ENCODE peak calls at places on chromosomes 11 and 22, in six cellular contexts. One of them, this sample, is unnamed.

GRCh38 chr11:44950625-44951472 is at the start of gene TP53I11:
- DNase-seq in HL-60: peak
- DNase-seq in LHCN-M2: peak
- DNase-seq in dermis blood vessel endothelial cell: peak
- DNase-seq in RWPE1: peak
- DNase-seq in progenitor cell of endocrine pancreas: peak
- DNase-seq in this sample: no peak

GRCh38 chr11:75420224-75421034 is 12.6 kb downstream of the KLHL35 start:
- DNase-seq in HL-60: no peak
- DNase-seq in RWPE1: no peak
- DNase-seq in progenitor cell of endocrine pancreas: no peak
- DNase-seq in dermis blood vessel endothelial cell: no peak
- DNase-seq in LHCN-M2: no peak
- DNase-seq in this sample: no peak

GRCh38 chr22:29617922-29618629 is 14.6 kb downstream of the NF2 start:
- DNase-seq in dermis blood vessel endothelial cell: no peak
- DNase-seq in LHCN-M2: no peak
- DNase-seq in HL-60: no peak
- DNase-seq in RWPE1: peak
- DNase-seq in progenitor cell of endocrine pancreas: no peak
- DNase-seq in this sample: peak

GRCh38 chr11:27183672-27184457 is 143.2 kb downstream of the BBOX1 start:
- DNase-seq in progenitor cell of endocrine pancreas: peak
- DNase-seq in dermis blood vessel endothelial cell: peak
- DNase-seq in HL-60: peak
- DNase-seq in RWPE1: peak
- DNase-seq in LHCN-M2: peak
- DNase-seq in this sample: no peak

GRCh38 chr22:37260939-37261338 is 16.9 kb upstream of the RAC2 start:
- DNase-seq in RWPE1: peak
- DNase-seq in LHCN-M2: peak
- DNase-seq in progenitor cell of endocrine pancreas: peak
- DNase-seq in dermis blood vessel endothelial cell: peak
- DNase-seq in HL-60: peak
- DNase-seq in this sample: no peak

GRCh38 chr11:100353083-100353482 is 334.0 kb upstream of the ARHGAP42 start:
- DNase-seq in LHCN-M2: no peak
- DNase-seq in progenitor cell of endocrine pancreas: no peak
- DNase-seq in HL-60: no peak
- DNase-seq in dermis blood vessel endothelial cell: no peak
- DNase-seq in RWPE1: no peak
- DNase-seq in this sample: no peak

GRCh38 chr11:130272336-130272735 is 42.4 kb downstream of the ZBTB44 start:
- DNase-seq in progenitor cell of endocrine pancreas: no peak
- DNase-seq in HL-60: no peak
- DNase-seq in RWPE1: no peak
- DNase-seq in LHCN-M2: no peak
- DNase-seq in dermis blood vessel endothelial cell: no peak
- DNase-seq in this sample: no peak

GRCh38 chr11:77471520-77472234 is 2.2 kb downstream of the PAK1 start:
- DNase-seq in RWPE1: no peak
- DNase-seq in progenitor cell of endocrine pancreas: peak
- DNase-seq in HL-60: peak
- DNase-seq in LHCN-M2: no peak
- DNase-seq in dermis blood vessel endothelial cell: no peak
- DNase-seq in this sample: no peak

GRCh38 chr11:92702037-92702436 is 267.4 kb upstream of the MTNR1B start:
- DNase-seq in RWPE1: no peak
- DNase-seq in progenitor cell of endocrine pancreas: no peak
- DNase-seq in dermis blood vessel endothelial cell: no peak
- DNase-seq in LHCN-M2: no peak
- DNase-seq in HL-60: no peak
- DNase-seq in this sample: no peak

GRCh38 chr22:47332246-47332980 is 570.0 kb downstream of the TBC1D22A start:
- DNase-seq in RWPE1: no peak
- DNase-seq in LHCN-M2: no peak
- DNase-seq in progenitor cell of endocrine pancreas: no peak
- DNase-seq in dermis blood vessel endothelial cell: no peak
- DNase-seq in HL-60: no peak
- DNase-seq in this sample: no peak

GRCh38 chr11:2792376-2793250 is 92.8 kb upstream of the KCNQ1OT1 start:
- DNase-seq in dermis blood vessel endothelial cell: no peak
- DNase-seq in HL-60: no peak
- DNase-seq in LHCN-M2: no peak
- DNase-seq in RWPE1: peak
- DNase-seq in progenitor cell of endocrine pancreas: no peak
- DNase-seq in this sample: no peak

GRCh38 chr11:115656684-115657083 is 152.5 kb upstream of the CADM1 start:
- DNase-seq in LHCN-M2: no peak
- DNase-seq in HL-60: no peak
- DNase-seq in RWPE1: no peak
- DNase-seq in progenitor cell of endocrine pancreas: no peak
- DNase-seq in dermis blood vessel endothelial cell: no peak
- DNase-seq in this sample: peak

GRCh38 chr22:37982938-37983859 is 1.2 kb downstream of the SOX10 start:
- DNase-seq in progenitor cell of endocrine pancreas: peak
- DNase-seq in HL-60: no peak
- DNase-seq in LHCN-M2: no peak
- DNase-seq in RWPE1: no peak
- DNase-seq in dermis blood vessel endothelial cell: no peak
- DNase-seq in this sample: no peak

GRCh38 chr11:76256448-76256847 is 50.1 kb upstream of the WNT11 start:
- DNase-seq in progenitor cell of endocrine pancreas: no peak
- DNase-seq in dermis blood vessel endothelial cell: no peak
- DNase-seq in LHCN-M2: no peak
- DNase-seq in HL-60: no peak
- DNase-seq in RWPE1: no peak
- DNase-seq in this sample: no peak

GRCh38 chr11:1437500-1437899 is 47.8 kb downstream of the BRSK2 start:
- DNase-seq in RWPE1: peak
- DNase-seq in progenitor cell of endocrine pancreas: no peak
- DNase-seq in HL-60: no peak
- DNase-seq in dermis blood vessel endothelial cell: no peak
- DNase-seq in LHCN-M2: no peak
- DNase-seq in this sample: no peak

GRCh38 chr22:19149962-19150361 is at the start of gene GSC2:
- DNase-seq in RWPE1: no peak
- DNase-seq in progenitor cell of endocrine pancreas: no peak
- DNase-seq in HL-60: no peak
- DNase-seq in dermis blood vessel endothelial cell: no peak
- DNase-seq in LHCN-M2: no peak
- DNase-seq in this sample: no peak

GRCh38 chr11:35390737-35391682 is 28.3 kb downstream of the SLC1A2 start:
- DNase-seq in LHCN-M2: peak
- DNase-seq in progenitor cell of endocrine pancreas: no peak
- DNase-seq in RWPE1: peak
- DNase-seq in HL-60: no peak
- DNase-seq in dermis blood vessel endothelial cell: peak
- DNase-seq in this sample: no peak

GRCh38 chr11:126348806-126349582 is 6.5 kb upstream of the ST3GAL4 start:
- DNase-seq in HL-60: no peak
- DNase-seq in progenitor cell of endocrine pancreas: no peak
- DNase-seq in dermis blood vessel endothelial cell: peak
- DNase-seq in LHCN-M2: no peak
- DNase-seq in RWPE1: no peak
- DNase-seq in this sample: no peak

GRCh38 chr11:3041699-3042098 is 15.5 kb downstream of the CARS1 start:
- DNase-seq in HL-60: no peak
- DNase-seq in RWPE1: no peak
- DNase-seq in LHCN-M2: no peak
- DNase-seq in dermis blood vessel endothelial cell: no peak
- DNase-seq in progenitor cell of endocrine pancreas: no peak
- DNase-seq in this sample: no peak

GRCh38 chr11:113728814-113729213 is 22.7 kb upstream of the TMPRSS5 start:
- DNase-seq in RWPE1: no peak
- DNase-seq in dermis blood vessel endothelial cell: peak
- DNase-seq in progenitor cell of endocrine pancreas: no peak
- DNase-seq in LHCN-M2: peak
- DNase-seq in HL-60: peak
- DNase-seq in this sample: no peak

GRCh38 chr11:38498721-38499120 is 1900.7 kb upstream of the RAG2 start:
- DNase-seq in progenitor cell of endocrine pancreas: no peak
- DNase-seq in LHCN-M2: no peak
- DNase-seq in HL-60: no peak
- DNase-seq in RWPE1: peak
- DNase-seq in dermis blood vessel endothelial cell: no peak
- DNase-seq in this sample: no peak

GRCh38 chr11:32884770-32885384 is 7.7 kb upstream of the QSER1 start:
- DNase-seq in LHCN-M2: peak
- DNase-seq in dermis blood vessel endothelial cell: peak
- DNase-seq in HL-60: no peak
- DNase-seq in RWPE1: no peak
- DNase-seq in progenitor cell of endocrine pancreas: no peak
- DNase-seq in this sample: no peak

GRCh38 chr22:20011993-20012740 is 4.5 kb downstream of the ARVCF start:
- DNase-seq in LHCN-M2: no peak
- DNase-seq in HL-60: no peak
- DNase-seq in progenitor cell of endocrine pancreas: no peak
- DNase-seq in dermis blood vessel endothelial cell: no peak
- DNase-seq in RWPE1: no peak
- DNase-seq in this sample: no peak

GRCh38 chr11:125224391-125225015 is 60.0 kb downstream of the PKNOX2 start:
- DNase-seq in progenitor cell of endocrine pancreas: no peak
- DNase-seq in LHCN-M2: peak
- DNase-seq in dermis blood vessel endothelial cell: peak
- DNase-seq in HL-60: no peak
- DNase-seq in RWPE1: no peak
- DNase-seq in this sample: no peak

GRCh38 chr11:36566407-36567053 is 1.3 kb upstream of the RAG1 start:
- DNase-seq in LHCN-M2: no peak
- DNase-seq in progenitor cell of endocrine pancreas: no peak
- DNase-seq in HL-60: no peak
- DNase-seq in RWPE1: no peak
- DNase-seq in dermis blood vessel endothelial cell: no peak
- DNase-seq in this sample: no peak

GRCh38 chr22:24937114-24937513 is 9.4 kb downstream of the LHFPL7 start:
- DNase-seq in dermis blood vessel endothelial cell: peak
- DNase-seq in LHCN-M2: peak
- DNase-seq in HL-60: peak
- DNase-seq in RWPE1: no peak
- DNase-seq in progenitor cell of endocrine pancreas: no peak
- DNase-seq in this sample: no peak

GRCh38 chr11:59078435-59078834 is 7.7 kb upstream of the GLYATL1B start:
- DNase-seq in RWPE1: no peak
- DNase-seq in dermis blood vessel endothelial cell: no peak
- DNase-seq in LHCN-M2: no peak
- DNase-seq in progenitor cell of endocrine pancreas: no peak
- DNase-seq in HL-60: no peak
- DNase-seq in this sample: no peak

GRCh38 chr11:64675417-64676252 is 47.4 kb downstream of the NRXN2 start:
- DNase-seq in dermis blood vessel endothelial cell: peak
- DNase-seq in RWPE1: peak
- DNase-seq in HL-60: no peak
- DNase-seq in progenitor cell of endocrine pancreas: no peak
- DNase-seq in LHCN-M2: peak
- DNase-seq in this sample: no peak

GRCh38 chr11:70477607-70478006 is 79.3 kb downstream of the CTTN start:
- DNase-seq in LHCN-M2: no peak
- DNase-seq in dermis blood vessel endothelial cell: no peak
- DNase-seq in progenitor cell of endocrine pancreas: no peak
- DNase-seq in RWPE1: no peak
- DNase-seq in HL-60: no peak
- DNase-seq in this sample: no peak

GRCh38 chr11:975824-976223 is 50.2 kb downstream of the AP2A2 start:
- DNase-seq in LHCN-M2: no peak
- DNase-seq in RWPE1: no peak
- DNase-seq in progenitor cell of endocrine pancreas: no peak
- DNase-seq in HL-60: peak
- DNase-seq in dermis blood vessel endothelial cell: peak
- DNase-seq in this sample: no peak

GRCh38 chr22:38649841-38650522 is 6.2 kb downstream of the FAM227A start:
- DNase-seq in HL-60: no peak
- DNase-seq in dermis blood vessel endothelial cell: no peak
- DNase-seq in LHCN-M2: no peak
- DNase-seq in RWPE1: no peak
- DNase-seq in progenitor cell of endocrine pancreas: no peak
- DNase-seq in this sample: no peak

This sample was measured in epithelial cell of proximal tubule.